ENCODE peak calls at places on chromosome 14, in four cellular contexts. E is A549, T is K562, H is GM12878. M is an unnamed sample.

GRCh38 chr14:68899033-68899603 is 80.0 kb downstream of the ACTN1 start:
- DNase-seq in E (no peak), T (no peak), H (no peak), M (no peak)

GRCh38 chr14:65177551-65177950 is 75.2 kb upstream of the MAX start:
- DNase-seq in E (no peak), T (no peak), H (no peak), M (no peak)

GRCh38 chr14:68922886-68923285 is 56.2 kb downstream of the ACTN1 start:
- DNase-seq in E (no peak), T (no peak), H (no peak), M (no peak)

GRCh38 chr14:51846631-51847488 is 13.6 kb upstream of the GNG2 start:
- DNase-seq in E (no peak), T (peak), H (peak), M (peak)

GRCh38 chr14:75343914-75344313 is 65.3 kb downstream of the FOS start:
- DNase-seq in E (no peak), T (no peak), H (no peak), M (no peak)

GRCh38 chr14:73789996-73790581 is 61.5 kb upstream of the PTGR2 start:
- DNase-seq in E (no peak), T (no peak), H (no peak), M (peak)

GRCh38 chr14:50064993-50065392 is 51.4 kb downstream of the VCPKMT start:
- DNase-seq in E (no peak), T (no peak), H (peak), M (no peak)

GRCh38 chr14:91872011-91872476 is 4.7 kb upstream of the TC2N start:
- DNase-seq in E (peak), T (no peak), H (peak), M (no peak)

GRCh38 chr14:78606111-78606510 is 435.9 kb downstream of the NRXN3 start:
- DNase-seq in E (no peak), T (no peak), H (no peak), M (peak)

GRCh38 chr14:69013943-69014782 is 35.1 kb upstream of the ACTN1 start:
- DNase-seq in E (peak), T (no peak), H (no peak), M (peak)

GRCh38 chr14:44449694-44450093 is 57.4 kb downstream of the FSCB start:
- DNase-seq in E (no peak), T (no peak), H (no peak), M (no peak)

GRCh38 chr14:72763892-72764291 is 130.0 kb downstream of the DPF3 start:
- DNase-seq in E (no peak), T (no peak), H (no peak), M (no peak)

GRCh38 chr14:34113991-34114390 is 163.1 kb upstream of the EGLN3 start:
- DNase-seq in E (no peak), T (no peak), H (no peak), M (no peak)

GRCh38 chr14:21039585-21040369 is 2.4 kb upstream of the RNASE7 start:
- DNase-seq in E (peak), T (peak), H (no peak), M (peak)

GRCh38 chr14:97930191-97930590 is 1133.0 kb downstream of the VRK1 start:
- DNase-seq in E (no peak), T (no peak), H (no peak), M (no peak)

GRCh38 chr14:31895206-31895605 is 181.9 kb upstream of the ARHGAP5 start:
- DNase-seq in E (no peak), T (no peak), H (no peak), M (peak)

GRCh38 chr14:100988956-100989355 is 85.4 kb upstream of the RTL1 start:
- DNase-seq in E (peak), T (no peak), H (no peak), M (no peak)

GRCh38 chr14:99749763-99750715 is 43.2 kb upstream of the EML1 start:
- DNase-seq in E (no peak), T (no peak), H (no peak), M (no peak)

GRCh38 chr14:57412341-57412740 is 22.0 kb downstream of the NAA30 start:
- DNase-seq in E (no peak), T (no peak), H (no peak), M (no peak)

GRCh38 chr14:99531221-99532096 is 50.2 kb downstream of the CCNK start:
- DNase-seq in E (no peak), T (no peak), H (no peak), M (peak)

GRCh38 chr14:90758959-90759358 is 57.3 kb downstream of the TTC7B start:
- DNase-seq in E (no peak), T (no peak), H (no peak), M (peak)

GRCh38 chr14:34056081-34056480 is 105.2 kb upstream of the EGLN3 start:
- DNase-seq in E (no peak), T (no peak), H (no peak), M (no peak)

GRCh38 chr14:69715725-69716482 is 51.0 kb upstream of the SRSF5 start:
- DNase-seq in E (no peak), T (no peak), H (no peak), M (peak)

GRCh38 chr14:95514131-95515079 is 2.0 kb downstream of the SYNE3 start:
- DNase-seq in E (no peak), T (no peak), H (no peak), M (no peak)
- TF ChIP-seq ELK1 in E (no peak), T (no peak), H (no peak), M (no peak)

DNA sequence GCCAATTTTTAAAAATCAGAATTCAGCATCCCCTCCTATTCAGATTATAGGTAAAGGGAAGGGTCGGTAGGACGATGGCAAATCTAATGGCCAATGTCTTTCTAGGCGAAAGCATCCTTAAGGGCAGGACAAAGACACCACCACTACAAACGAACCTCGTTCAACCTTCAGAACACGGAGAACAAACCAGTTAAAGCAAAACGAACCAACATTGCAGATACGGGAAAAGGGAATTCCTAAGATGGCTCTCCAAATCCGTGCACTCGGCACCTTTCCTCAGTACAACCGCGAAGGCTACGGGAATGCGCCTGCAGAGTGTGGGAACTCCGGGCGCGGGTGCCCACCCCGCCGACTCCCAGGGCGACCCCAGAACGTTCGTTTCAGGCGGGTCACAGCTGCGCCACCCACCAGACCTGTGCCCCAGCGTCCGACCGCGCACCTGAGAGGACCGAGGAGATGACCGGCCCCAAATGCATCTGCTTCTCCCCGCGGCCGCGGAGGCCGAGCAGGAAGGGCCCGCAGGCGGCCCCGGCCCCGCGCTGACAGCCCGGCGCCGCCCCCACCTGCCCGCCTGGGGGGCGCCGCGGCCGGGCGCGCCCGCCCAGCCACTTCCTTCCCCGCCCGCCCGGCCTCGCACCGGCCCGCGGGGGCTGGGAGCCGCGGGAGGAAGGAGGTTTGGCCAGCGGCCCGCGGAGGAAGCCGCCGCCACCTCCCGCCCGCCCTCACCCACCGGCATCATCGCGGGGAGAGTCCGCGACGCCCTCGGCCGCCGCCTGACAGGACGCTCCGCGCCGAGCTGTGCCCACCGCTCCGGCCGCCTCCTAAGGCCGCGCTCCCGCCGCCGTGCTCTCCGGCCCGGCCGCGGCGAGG is 571 bp downstream of the PPP1R13B start:
- DNase-seq in E (no peak), T (peak), H (no peak), M (no peak)
- TF ChIP-seq ELK1 in E (no peak), T (no peak), H (no peak), M (no peak)

GRCh38 chr14:87840906-87841305 is 152.1 kb downstream of the GALC start:
- DNase-seq in E (no peak), T (no peak), H (no peak), M (no peak)
- TF ChIP-seq ELK1 in E (no peak), T (no peak), H (no peak), M (no peak)

GRCh38 chr14:77003960-77004710 is 24.4 kb downstream of the IRF2BPL start:
- DNase-seq in E (no peak), T (no peak), H (no peak), M (peak)
- TF ChIP-seq ELK1 in E (no peak), T (no peak), H (no peak), M (no peak)